ENCODE peak calls at places on chromosomes 6 and 20, in five cellular contexts. One of them, this sample, is unnamed.

GRCh38 chr6:142846883-142847287 is 98.1 kb downstream of the HIVEP2 start:
- DNase-seq in stomach: no peak
- DNase-seq in A549: peak; percentile 39
- DNase-seq in Peyer's patch: no peak
- DNase-seq in ovary: no peak
- DNase-seq in this sample: no peak

GRCh38 chr6:25232478-25232877 is 46.7 kb upstream of the CARMIL1 start:
- DNase-seq in stomach: no peak
- DNase-seq in A549: no peak
- DNase-seq in Peyer's patch: no peak
- DNase-seq in ovary: no peak
- DNase-seq in this sample: no peak

GRCh38 chr20:47818996-47819609 is 33.8 kb upstream of the SULF2 start:
- DNase-seq in stomach: no peak
- DNase-seq in A549: no peak
- DNase-seq in Peyer's patch: peak; percentile 16
- DNase-seq in ovary: no peak
- DNase-seq in this sample: no peak

GRCh38 chr6:167404385-167405049 is 79.6 kb downstream of the TTLL2 start:
- DNase-seq in stomach: no peak
- DNase-seq in A549: no peak
- DNase-seq in Peyer's patch: no peak
- DNase-seq in ovary: no peak
- DNase-seq in this sample: no peak

GRCh38 chr6:26571592-26572296 is 25.0 kb upstream of the ABT1 start:
- DNase-seq in stomach: no peak
- DNase-seq in A549: peak; percentile 90
- DNase-seq in Peyer's patch: peak; percentile 55
- DNase-seq in ovary: peak; percentile 51
- DNase-seq in this sample: peak; percentile 42

GRCh38 chr20:44572551-44573500 is 9.6 kb upstream of the PKIG start:
- DNase-seq in stomach: no peak
- DNase-seq in A549: peak; percentile 43
- DNase-seq in Peyer's patch: no peak
- DNase-seq in ovary: peak; percentile 49
- DNase-seq in this sample: peak; percentile 50

GRCh38 chr20:37411408-37412306 is 65.7 kb downstream of the SRC start:
- DNase-seq in stomach: no peak
- DNase-seq in A549: no peak
- DNase-seq in Peyer's patch: no peak
- DNase-seq in ovary: no peak
- DNase-seq in this sample: no peak

GRCh38 chr20:23652371-23652770 is 14.6 kb upstream of the CST3 start:
- DNase-seq in stomach: no peak
- DNase-seq in A549: no peak
- DNase-seq in Peyer's patch: no peak
- DNase-seq in ovary: no peak
- DNase-seq in this sample: no peak

GRCh38 chr6:118012944-118013343 is 105.9 kb downstream of the SLC35F1 start:
- DNase-seq in stomach: no peak
- DNase-seq in A549: no peak
- DNase-seq in Peyer's patch: no peak
- DNase-seq in ovary: no peak
- DNase-seq in this sample: no peak

GRCh38 chr6:113306552-113307145 is 550.5 kb upstream of the MARCKS start:
- DNase-seq in stomach: peak; percentile 87
- DNase-seq in A549: peak; percentile 21
- DNase-seq in Peyer's patch: peak; percentile 77
- DNase-seq in ovary: peak; percentile 65
- DNase-seq in this sample: peak; percentile 64

GRCh38 chr20:33773412-33774089 is 37.6 kb upstream of the CHMP4B start:
- DNase-seq in stomach: no peak
- DNase-seq in A549: no peak
- DNase-seq in Peyer's patch: no peak
- DNase-seq in ovary: no peak
- DNase-seq in this sample: no peak

GRCh38 chr20:38145094-38146075 is 19.7 kb downstream of the TGM2 start:
- DNase-seq in stomach: no peak
- DNase-seq in A549: peak; percentile 62
- DNase-seq in Peyer's patch: no peak
- DNase-seq in ovary: no peak
- DNase-seq in this sample: no peak

GRCh38 chr6:8860671-8861070 is 425.3 kb upstream of the SLC35B3 start:
- DNase-seq in stomach: no peak
- DNase-seq in A549: no peak
- DNase-seq in Peyer's patch: no peak
- DNase-seq in ovary: no peak
- DNase-seq in this sample: no peak

DNA sequence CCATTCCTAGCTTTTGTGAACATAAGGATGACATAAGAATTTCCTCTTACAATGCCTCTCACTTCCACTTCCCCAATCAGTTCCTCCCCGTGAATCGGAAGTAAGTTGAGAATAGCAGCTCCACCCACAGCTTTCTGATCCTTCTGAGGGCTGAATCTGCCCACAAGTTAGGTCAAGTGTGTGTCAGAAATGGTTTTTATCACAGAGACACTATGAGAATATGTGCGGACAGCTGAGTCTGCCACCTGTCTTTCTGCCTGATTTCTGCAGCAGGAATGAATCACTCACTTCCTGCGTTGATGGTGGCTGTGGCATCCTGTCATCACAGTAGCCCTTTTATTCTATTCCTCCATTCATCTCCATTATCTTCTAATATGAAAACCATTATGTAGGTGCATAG is 70.2 kb downstream of the RIN2 start:
- DNase-seq in stomach: no peak
- DNase-seq in A549: peak; percentile 71
- DNase-seq in Peyer's patch: no peak
- DNase-seq in ovary: no peak
- DNase-seq in this sample: no peak
- TF ChIP-seq CTCF in stomach: no peak
- TF ChIP-seq CTCF in A549: peak; percentile 56
- TF ChIP-seq CTCF in Peyer's patch: peak; percentile 24
- TF ChIP-seq CTCF in ovary: no peak
- TF ChIP-seq CTCF in this sample: no peak

GRCh38 chr20:48921883-48922867 is 664 bp downstream of the ARFGEF2 start:
- DNase-seq in stomach: peak; percentile 64
- DNase-seq in A549: peak; percentile 58
- DNase-seq in Peyer's patch: peak; percentile 86
- DNase-seq in ovary: no peak
- DNase-seq in this sample: peak; percentile 30
- TF ChIP-seq POLR2A in stomach: no peak
- TF ChIP-seq POLR2A in A549: no peak
- TF ChIP-seq POLR2A in Peyer's patch: no peak
- TF ChIP-seq POLR2A in ovary: no peak
- TF ChIP-seq POLR2A in this sample: no peak

GRCh38 chr20:42267793-42268381 is 649.7 kb upstream of the CHD6 start:
- DNase-seq in stomach: no peak
- DNase-seq in A549: no peak
- DNase-seq in Peyer's patch: no peak
- DNase-seq in ovary: no peak
- DNase-seq in this sample: no peak
- TF ChIP-seq CTCF in stomach: no peak
- TF ChIP-seq CTCF in A549: no peak
- TF ChIP-seq CTCF in Peyer's patch: no peak
- TF ChIP-seq CTCF in ovary: no peak
- TF ChIP-seq CTCF in this sample: no peak

GRCh38 chr20:50111829-50112495 is 988 bp downstream of the UBE2V1 start:
- DNase-seq in stomach: no peak
- DNase-seq in A549: no peak
- DNase-seq in Peyer's patch: no peak
- DNase-seq in ovary: no peak
- DNase-seq in this sample: no peak
- TF ChIP-seq POLR2A in stomach: no peak
- TF ChIP-seq POLR2A in A549: no peak
- TF ChIP-seq POLR2A in Peyer's patch: no peak
- TF ChIP-seq POLR2A in ovary: no peak
- TF ChIP-seq POLR2A in this sample: no peak

GRCh38 chr20:64255361-64256281 is at the start of gene PCMTD2:
- DNase-seq in stomach: peak; percentile 85
- DNase-seq in A549: peak; percentile 87
- DNase-seq in Peyer's patch: peak; percentile 90
- DNase-seq in ovary: peak; percentile 83
- DNase-seq in this sample: peak; percentile 68
- TF ChIP-seq CTCF in stomach: no peak
- TF ChIP-seq CTCF in A549: no peak
- TF ChIP-seq CTCF in Peyer's patch: no peak
- TF ChIP-seq CTCF in ovary: peak; percentile 3
- TF ChIP-seq CTCF in this sample: peak; percentile 22

GRCh38 chr6:48378874-48379407 is 267.9 kb upstream of the PTCHD4 start:
- DNase-seq in stomach: no peak
- DNase-seq in A549: no peak
- DNase-seq in Peyer's patch: no peak
- DNase-seq in ovary: no peak
- DNase-seq in this sample: no peak

GRCh38 chr6:48377115-48377514 is 266.1 kb upstream of the PTCHD4 start:
- DNase-seq in stomach: no peak
- DNase-seq in A549: no peak
- DNase-seq in Peyer's patch: no peak
- DNase-seq in ovary: no peak
- DNase-seq in this sample: no peak
- TF ChIP-seq POLR2A in stomach: no peak
- TF ChIP-seq POLR2A in A549: no peak
- TF ChIP-seq POLR2A in Peyer's patch: no peak
- TF ChIP-seq POLR2A in ovary: no peak
- TF ChIP-seq POLR2A in this sample: no peak

GRCh38 chr6:135504734-135505133 is 7.2 kb upstream of the AHI1 start:
- DNase-seq in stomach: no peak
- DNase-seq in A549: no peak
- DNase-seq in Peyer's patch: no peak
- DNase-seq in ovary: no peak
- DNase-seq in this sample: no peak

GRCh38 chr6:135505222-135505621 is 7.7 kb upstream of the AHI1 start:
- DNase-seq in stomach: no peak
- DNase-seq in A549: no peak
- DNase-seq in Peyer's patch: no peak
- DNase-seq in ovary: no peak
- DNase-seq in this sample: no peak

GRCh38 chr6:135505648-135506047 is 8.1 kb upstream of the AHI1 start:
- DNase-seq in stomach: no peak
- DNase-seq in A549: peak; percentile 31
- DNase-seq in Peyer's patch: no peak
- DNase-seq in ovary: no peak
- DNase-seq in this sample: no peak

GRCh38 chr6:135503703-135504475 is 6.3 kb upstream of the AHI1 start:
- DNase-seq in stomach: no peak
- DNase-seq in A549: no peak
- DNase-seq in Peyer's patch: no peak
- DNase-seq in ovary: no peak
- DNase-seq in this sample: no peak

DNA sequence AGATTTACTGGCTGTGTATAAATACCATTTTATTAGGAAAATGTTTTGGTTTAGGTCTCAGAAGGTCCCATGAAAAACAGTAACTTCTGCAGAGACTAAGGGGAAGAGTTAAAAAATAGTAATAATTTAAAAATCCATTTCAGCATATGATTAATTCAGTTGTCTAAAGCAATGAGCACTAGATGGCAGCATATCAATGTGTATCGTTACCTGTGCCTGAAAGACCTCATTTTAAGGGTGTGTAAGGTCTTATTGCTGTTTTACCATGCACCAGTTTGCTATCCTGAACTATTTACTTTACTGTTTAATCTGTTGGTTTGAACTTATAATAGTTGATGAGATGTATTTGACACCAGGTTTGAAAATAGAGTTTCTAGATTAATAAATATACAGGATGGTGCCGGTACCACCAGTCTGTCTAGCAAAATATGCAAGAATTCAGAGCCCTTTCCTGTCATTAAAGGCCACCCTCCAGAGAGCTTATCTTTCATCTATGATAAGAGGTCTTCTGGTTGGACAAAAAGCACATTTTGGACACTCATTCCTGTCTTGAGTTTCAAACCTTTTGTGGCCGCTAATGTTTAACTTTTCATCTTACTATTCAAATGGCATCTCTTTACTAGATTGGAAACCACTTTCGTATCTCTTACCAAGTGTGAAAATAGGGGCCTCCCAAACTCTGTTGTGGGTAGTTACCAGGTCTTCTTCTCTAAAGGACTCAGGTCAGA is 8.9 kb upstream of the AHI1 start:
- DNase-seq in stomach: no peak
- DNase-seq in A549: peak; percentile 69
- DNase-seq in Peyer's patch: no peak
- DNase-seq in ovary: no peak
- DNase-seq in this sample: peak; percentile 25
- TF ChIP-seq CTCF in stomach: peak; percentile 49
- TF ChIP-seq CTCF in A549: peak; percentile 67
- TF ChIP-seq CTCF in Peyer's patch: peak; percentile 58
- TF ChIP-seq CTCF in ovary: peak; percentile 39
- TF ChIP-seq CTCF in this sample: peak; percentile 25